ENCODE peak calls at places on chromosomes 2 and 18, in ten cellular contexts. M is CD8-positive, alpha-beta T cell; L is K562; R is colonic mucosa; T is tibial artery; U is trophoblast cell; I is adrenal gland; P is aorta; Y is mucosa of descending colon; A is hepatocyte. S is an unnamed sample.
A peak's percentile ranks its signal among the peaks of the same experiment; 100 is the strongest.

GRCh38 chr2:63984606-63985359 is 34.4 kb downstream of the VPS54 start:
- DNase-seq in M (no peak), L (no peak), R (no peak), T (no peak), U (peak; percentile 11), I (peak; percentile 64), P (no peak), Y (no peak), A (no peak), S (no peak)

GRCh38 chr2:168056242-168056641 is 191.2 kb downstream of the STK39 start:
- DNase-seq in M (no peak), L (no peak), R (peak; percentile 29), T (no peak), U (no peak), I (no peak), P (no peak), Y (no peak), A (no peak), S (no peak)

GRCh38 chr2:33929467-33929866 is 330.4 kb upstream of the FAM98A start:
- DNase-seq in M (no peak), L (no peak), R (no peak), T (no peak), U (no peak), I (no peak), P (no peak), Y (no peak), A (no peak), S (no peak)

GRCh38 chr2:43942001-43942400 is 53.8 kb downstream of the LRPPRC start:
- DNase-seq in M (no peak), L (no peak), R (no peak), T (no peak), U (no peak), I (no peak), P (no peak), Y (no peak), A (no peak), S (no peak)

GRCh38 chr2:7025098-7025497 is 107.9 kb downstream of the RNF144A start:
- DNase-seq in M (no peak), L (no peak), R (no peak), T (no peak), U (no peak), I (no peak), P (no peak), Y (no peak), A (no peak), S (no peak)

GRCh38 chr2:220753486-220753885 is 818.6 kb downstream of the EPHA4 start:
- DNase-seq in M (no peak), L (no peak), R (no peak), T (no peak), U (no peak), I (no peak), P (no peak), Y (no peak), A (no peak), S (no peak)

GRCh38 chr2:178905266-178905665 is 98.0 kb upstream of the TTN start:
- DNase-seq in M (no peak), L (no peak), R (no peak), T (no peak), U (no peak), I (no peak), P (no peak), Y (no peak), A (no peak), S (no peak)

GRCh38 chr18:53991805-53992204 is 232.7 kb downstream of the MBD2 start:
- DNase-seq in M (no peak), L (no peak), R (no peak), T (no peak), U (peak; percentile 3), I (no peak), P (no peak), Y (no peak), A (no peak), S (no peak)

GRCh38 chr18:3451989-3452749 is 2.2 kb downstream of the TGIF1 start:
- DNase-seq in M (peak; percentile 40), L (peak; percentile 45), R (peak; percentile 84), T (peak; percentile 78), U (peak; percentile 43), I (peak; percentile 60), P (peak; percentile 81), Y (peak; percentile 81), A (peak; percentile 71), S (peak; percentile 47)

GRCh38 chr2:105455488-105455991 is 56.7 kb upstream of the FHL2 start:
- DNase-seq in M (no peak), L (no peak), R (peak; percentile 76), T (peak; percentile 73), U (peak; percentile 83), I (peak; percentile 65), P (no peak), Y (no peak), A (peak; percentile 64), S (peak; percentile 55)

GRCh38 chr2:46188041-46188715 is 109.0 kb upstream of the EPAS1 start:
- DNase-seq in M (no peak), L (no peak), R (peak; percentile 18), T (no peak), U (no peak), I (no peak), P (no peak), Y (no peak), A (no peak), S (no peak)

GRCh38 chr2:8849322-8849721 is 11.9 kb upstream of the KIDINS220 start:
- DNase-seq in M (no peak), L (no peak), R (no peak), T (no peak), U (no peak), I (no peak), P (no peak), Y (no peak), A (no peak), S (no peak)

DNA sequence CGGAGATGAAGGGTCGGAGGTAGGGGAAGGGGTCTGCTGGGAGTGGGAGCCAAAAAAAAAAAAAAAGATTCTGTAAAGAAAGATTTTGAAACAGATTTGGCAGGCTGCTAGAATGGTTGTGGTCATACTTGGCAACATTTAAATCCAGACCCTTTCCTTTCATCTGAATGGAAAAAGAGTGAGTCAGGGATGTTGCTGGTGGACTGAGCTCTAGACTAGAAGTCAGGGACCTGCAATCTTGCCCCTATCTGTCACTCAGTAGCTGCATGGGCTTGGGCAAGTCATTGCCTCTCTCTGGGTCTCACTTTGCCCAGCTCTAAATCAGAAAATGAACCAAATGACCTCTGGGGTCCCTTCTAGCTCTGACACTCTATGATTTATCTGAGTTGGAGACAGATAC is 58.7 kb downstream of the ADD2 start:
- DNase-seq in M (no peak), L (no peak), R (no peak), T (no peak), U (no peak), I (no peak), P (no peak), Y (no peak), A (no peak), S (no peak)
- H3K36me3 ChIP-seq in M (peaks cover 5% of the 10 kb centered on the region), L (peaks cover 51% of the 10 kb centered on the region), R (no peaks in the 10 kb centered on the region), T (no peaks in the 10 kb centered on the region), U (no peaks in the 10 kb centered on the region), I (no peaks in the 10 kb centered on the region), P (no peaks in the 10 kb centered on the region), Y (no peaks in the 10 kb centered on the region), A (no peaks in the 10 kb centered on the region), S (no peaks in the 10 kb centered on the region)

DNA sequence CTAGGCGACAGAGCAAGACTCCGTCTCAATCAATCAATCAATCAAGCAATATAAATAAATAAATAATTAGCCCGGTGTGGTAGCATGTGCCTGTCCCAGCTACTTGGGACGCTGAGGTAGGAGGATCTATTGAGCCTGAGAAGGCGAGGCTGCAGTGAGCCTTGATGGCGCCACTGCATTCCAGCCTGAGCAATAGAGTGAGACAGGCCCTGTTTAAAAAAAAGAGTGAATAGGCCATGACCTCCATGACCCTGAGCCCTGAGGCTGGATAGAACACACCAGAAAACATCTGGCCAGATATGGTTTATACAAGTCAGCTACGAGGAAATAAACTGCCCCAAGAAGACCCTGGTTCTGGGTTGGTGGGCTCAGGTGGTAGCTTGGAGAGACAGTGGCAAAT is 20.4 kb upstream of the SEMA4C start:
- DNase-seq in M (no peak), L (no peak), R (no peak), T (no peak), U (peak; percentile 58), I (no peak), P (no peak), Y (no peak), A (no peak), S (no peak)
- H3K4me1 ChIP-seq in M (peaks cover 25% of the 10 kb centered on the region), L (peaks cover 63% of the 10 kb centered on the region), R (peaks cover 9% of the 10 kb centered on the region), T (peaks cover 4% of the 10 kb centered on the region), U (peaks cover 60% of the 10 kb centered on the region), I (peaks cover 21% of the 10 kb centered on the region), P (no peaks in the 10 kb centered on the region), Y (peaks cover 18% of the 10 kb centered on the region), A (peaks cover 50% of the 10 kb centered on the region), S (peaks cover 15% of the 10 kb centered on the region)

DNA sequence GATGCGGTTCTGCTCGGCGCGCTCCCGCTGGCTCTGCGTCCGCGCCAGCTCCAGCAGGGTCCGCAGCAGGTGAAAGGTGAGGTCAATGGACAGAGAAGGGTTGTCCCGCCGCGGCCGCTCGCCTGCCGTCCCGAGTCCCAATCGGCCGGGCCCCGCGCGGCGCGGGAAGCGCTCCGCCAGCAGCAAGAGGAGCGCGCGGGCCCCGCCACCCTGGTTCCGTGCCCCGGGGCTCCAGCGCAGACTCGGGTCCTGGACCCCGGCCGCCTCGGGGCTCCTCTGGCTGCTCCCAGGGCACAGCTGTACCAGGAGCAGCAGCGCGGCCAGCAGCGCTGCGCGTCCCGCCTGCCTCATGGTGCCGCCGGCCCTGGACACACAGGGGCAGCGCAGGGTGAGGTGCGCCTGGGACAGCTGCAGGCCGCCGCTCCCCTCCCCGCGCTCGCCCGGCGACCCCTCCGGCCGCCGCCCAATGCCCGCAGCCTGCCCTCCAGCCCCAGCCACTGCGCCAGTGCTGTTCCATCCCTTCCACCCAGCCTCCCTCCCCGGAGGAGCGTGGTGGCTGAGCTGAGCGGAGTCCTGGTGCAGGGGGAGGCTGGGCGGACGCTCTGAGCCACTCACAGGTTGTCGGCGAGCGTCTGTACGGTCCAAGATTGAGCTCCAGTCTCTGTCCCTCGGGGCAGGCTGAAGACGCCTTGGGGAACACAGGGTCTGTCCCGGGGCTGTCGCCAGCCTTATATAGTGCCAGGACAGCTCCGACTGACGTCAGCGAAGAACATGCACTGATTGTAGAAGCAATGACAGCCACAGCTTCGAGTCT is 493 bp downstream of the UCN start:
- DNase-seq in M (no peak), L (no peak), R (no peak), T (no peak), U (no peak), I (no peak), P (no peak), Y (no peak), A (no peak), S (no peak)
- H3K4me3 ChIP-seq in M (no peak overlapping the region), L (no peak overlapping the region), R (no peak overlapping the region), T (no peak overlapping the region), U (no peak overlapping the region), I (no peak overlapping the region), P (no peak overlapping the region), Y (no peak overlapping the region), A (no peak overlapping the region), S (no peak overlapping the region)

GRCh38 chr18:79695856-79696850 is 16.6 kb downstream of the CTDP1 start:
- DNase-seq in M (no peak), L (no peak), R (no peak), T (no peak), U (no peak), I (no peak), P (peak; percentile 70), Y (no peak), A (no peak), S (no peak)
- H3K36me3 ChIP-seq in M (peaks cover 48% of the 10 kb centered on the region), L (peaks cover 35% of the 10 kb centered on the region), R (peaks cover 13% of the 10 kb centered on the region), T (peaks cover 61% of the 10 kb centered on the region), U (peaks cover 38% of the 10 kb centered on the region), I (no peaks in the 10 kb centered on the region), P (peaks cover 12% of the 10 kb centered on the region), Y (peaks cover 14% of the 10 kb centered on the region), A (no peaks in the 10 kb centered on the region), S (peaks cover 32% of the 10 kb centered on the region)

GRCh38 chr2:21812766-21813165 is 689.0 kb downstream of the TDRD15 start:
- DNase-seq in M (no peak), L (no peak), R (no peak), T (no peak), U (no peak), I (no peak), P (no peak), Y (no peak), A (peak; percentile 8), S (no peak)
- H3K4me1 ChIP-seq in M (no peaks in the 10 kb centered on the region), L (no peaks in the 10 kb centered on the region), R (no peaks in the 10 kb centered on the region), T (no peaks in the 10 kb centered on the region), U (no peaks in the 10 kb centered on the region), I (no peaks in the 10 kb centered on the region), P (no peaks in the 10 kb centered on the region), Y (no peaks in the 10 kb centered on the region), A (no peaks in the 10 kb centered on the region), S (no peaks in the 10 kb centered on the region)